ENCODE peak calls at places on chromosome 4, in seven cellular contexts. One of them, this sample, is unnamed.

GRCh38 chr4:80897537-80898303 is 132.8 kb upstream of the BMP3 start:
- DNase-seq in progenitor cell of endocrine pancreas: no peak
- DNase-seq in MCF 10A: peak
- DNase-seq in fibroblast of the aortic adventitia: no peak
- DNase-seq in AG10803: no peak
- DNase-seq in cardiac muscle cell: no peak
- DNase-seq in omental fat pad: no peak
- DNase-seq in this sample: no peak

GRCh38 chr4:78638324-78639172 is 87.0 kb downstream of the ANXA3 start:
- DNase-seq in progenitor cell of endocrine pancreas: no peak
- DNase-seq in MCF 10A: no peak
- DNase-seq in fibroblast of the aortic adventitia: no peak
- DNase-seq in AG10803: no peak
- DNase-seq in cardiac muscle cell: no peak
- DNase-seq in omental fat pad: no peak
- DNase-seq in this sample: peak

GRCh38 chr4:99949034-99949998 is 759 bp downstream of the H2AZ1 start:
- DNase-seq in progenitor cell of endocrine pancreas: peak
- DNase-seq in MCF 10A: peak
- DNase-seq in fibroblast of the aortic adventitia: peak
- DNase-seq in AG10803: peak
- DNase-seq in cardiac muscle cell: peak
- DNase-seq in omental fat pad: peak
- DNase-seq in this sample: peak

GRCh38 chr4:88573995-88574394 is 18.3 kb upstream of the HERC3 start:
- DNase-seq in progenitor cell of endocrine pancreas: no peak
- DNase-seq in MCF 10A: peak
- DNase-seq in fibroblast of the aortic adventitia: peak
- DNase-seq in AG10803: no peak
- DNase-seq in cardiac muscle cell: peak
- DNase-seq in omental fat pad: no peak
- DNase-seq in this sample: no peak

GRCh38 chr4:3781193-3781886 is 15.2 kb downstream of the ADRA2C start:
- DNase-seq in progenitor cell of endocrine pancreas: no peak
- DNase-seq in MCF 10A: no peak
- DNase-seq in fibroblast of the aortic adventitia: no peak
- DNase-seq in AG10803: no peak
- DNase-seq in cardiac muscle cell: no peak
- DNase-seq in omental fat pad: no peak
- DNase-seq in this sample: no peak

GRCh38 chr4:155608231-155608885 is 58.3 kb upstream of the GUCY1A1 start:
- DNase-seq in progenitor cell of endocrine pancreas: no peak
- DNase-seq in MCF 10A: no peak
- DNase-seq in fibroblast of the aortic adventitia: peak
- DNase-seq in AG10803: peak
- DNase-seq in cardiac muscle cell: peak
- DNase-seq in omental fat pad: no peak
- DNase-seq in this sample: no peak

GRCh38 chr4:145099653-145100052 is 1.5 kb downstream of the ABCE1 start:
- DNase-seq in progenitor cell of endocrine pancreas: no peak
- DNase-seq in MCF 10A: peak
- DNase-seq in fibroblast of the aortic adventitia: peak
- DNase-seq in AG10803: peak
- DNase-seq in cardiac muscle cell: peak
- DNase-seq in omental fat pad: no peak
- DNase-seq in this sample: no peak

GRCh38 chr4:81376720-81377119 is 95.0 kb downstream of the RASGEF1B start:
- DNase-seq in progenitor cell of endocrine pancreas: no peak
- DNase-seq in MCF 10A: no peak
- DNase-seq in fibroblast of the aortic adventitia: no peak
- DNase-seq in AG10803: no peak
- DNase-seq in cardiac muscle cell: no peak
- DNase-seq in omental fat pad: no peak
- DNase-seq in this sample: no peak

GRCh38 chr4:1048781-1049590 is 37.6 kb downstream of the FGFRL1 start:
- DNase-seq in progenitor cell of endocrine pancreas: no peak
- DNase-seq in MCF 10A: no peak
- DNase-seq in fibroblast of the aortic adventitia: no peak
- DNase-seq in AG10803: no peak
- DNase-seq in cardiac muscle cell: no peak
- DNase-seq in omental fat pad: no peak
- DNase-seq in this sample: no peak

GRCh38 chr4:153933851-153934688 is 145.2 kb upstream of the SFRP2 start:
- DNase-seq in progenitor cell of endocrine pancreas: no peak
- DNase-seq in MCF 10A: no peak
- DNase-seq in fibroblast of the aortic adventitia: no peak
- DNase-seq in AG10803: peak
- DNase-seq in cardiac muscle cell: no peak
- DNase-seq in omental fat pad: no peak
- DNase-seq in this sample: no peak

GRCh38 chr4:82721819-82722423 is 76.7 kb downstream of the SCD5 start:
- DNase-seq in progenitor cell of endocrine pancreas: no peak
- DNase-seq in MCF 10A: peak
- DNase-seq in fibroblast of the aortic adventitia: peak
- DNase-seq in AG10803: peak
- DNase-seq in cardiac muscle cell: no peak
- DNase-seq in omental fat pad: no peak
- DNase-seq in this sample: peak

GRCh38 chr4:181264908-181265307 is 978.3 kb upstream of the TENM3 start:
- DNase-seq in progenitor cell of endocrine pancreas: no peak
- DNase-seq in MCF 10A: no peak
- DNase-seq in fibroblast of the aortic adventitia: no peak
- DNase-seq in AG10803: no peak
- DNase-seq in cardiac muscle cell: no peak
- DNase-seq in omental fat pad: no peak
- DNase-seq in this sample: no peak

GRCh38 chr4:156591679-156592078 is 379.9 kb downstream of the PDGFC start:
- DNase-seq in progenitor cell of endocrine pancreas: no peak
- DNase-seq in MCF 10A: no peak
- DNase-seq in fibroblast of the aortic adventitia: no peak
- DNase-seq in AG10803: no peak
- DNase-seq in cardiac muscle cell: no peak
- DNase-seq in omental fat pad: no peak
- DNase-seq in this sample: no peak

GRCh38 chr4:172688536-172688935 is 480.1 kb upstream of the GALNT7 start:
- DNase-seq in progenitor cell of endocrine pancreas: no peak
- DNase-seq in MCF 10A: no peak
- DNase-seq in fibroblast of the aortic adventitia: no peak
- DNase-seq in AG10803: no peak
- DNase-seq in cardiac muscle cell: no peak
- DNase-seq in omental fat pad: no peak
- DNase-seq in this sample: no peak

GRCh38 chr4:116361782-116362181 is 723.6 kb downstream of the TRAM1L1 start:
- DNase-seq in progenitor cell of endocrine pancreas: no peak
- DNase-seq in MCF 10A: peak
- DNase-seq in fibroblast of the aortic adventitia: peak
- DNase-seq in AG10803: no peak
- DNase-seq in cardiac muscle cell: no peak
- DNase-seq in omental fat pad: no peak
- DNase-seq in this sample: no peak

GRCh38 chr4:153241970-153242847 is 38.0 kb downstream of the TRIM2 start:
- DNase-seq in progenitor cell of endocrine pancreas: no peak
- DNase-seq in MCF 10A: no peak
- DNase-seq in fibroblast of the aortic adventitia: no peak
- DNase-seq in AG10803: no peak
- DNase-seq in cardiac muscle cell: no peak
- DNase-seq in omental fat pad: no peak
- DNase-seq in this sample: no peak

GRCh38 chr4:4426511-4427477 is 39.9 kb downstream of the NSG1 start:
- DNase-seq in progenitor cell of endocrine pancreas: no peak
- DNase-seq in MCF 10A: no peak
- DNase-seq in fibroblast of the aortic adventitia: no peak
- DNase-seq in AG10803: no peak
- DNase-seq in cardiac muscle cell: no peak
- DNase-seq in omental fat pad: no peak
- DNase-seq in this sample: no peak

GRCh38 chr4:176433983-176434382 is 114.2 kb downstream of the SPCS3 start:
- DNase-seq in progenitor cell of endocrine pancreas: no peak
- DNase-seq in MCF 10A: no peak
- DNase-seq in fibroblast of the aortic adventitia: peak
- DNase-seq in AG10803: no peak
- DNase-seq in cardiac muscle cell: no peak
- DNase-seq in omental fat pad: no peak
- DNase-seq in this sample: no peak
- TF ChIP-seq CTCF in progenitor cell of endocrine pancreas: no peak
- TF ChIP-seq CTCF in MCF 10A: no peak
- TF ChIP-seq CTCF in fibroblast of the aortic adventitia: no peak
- TF ChIP-seq CTCF in AG10803: no peak
- TF ChIP-seq CTCF in cardiac muscle cell: no peak
- TF ChIP-seq CTCF in omental fat pad: no peak
- TF ChIP-seq CTCF in this sample: no peak

DNA sequence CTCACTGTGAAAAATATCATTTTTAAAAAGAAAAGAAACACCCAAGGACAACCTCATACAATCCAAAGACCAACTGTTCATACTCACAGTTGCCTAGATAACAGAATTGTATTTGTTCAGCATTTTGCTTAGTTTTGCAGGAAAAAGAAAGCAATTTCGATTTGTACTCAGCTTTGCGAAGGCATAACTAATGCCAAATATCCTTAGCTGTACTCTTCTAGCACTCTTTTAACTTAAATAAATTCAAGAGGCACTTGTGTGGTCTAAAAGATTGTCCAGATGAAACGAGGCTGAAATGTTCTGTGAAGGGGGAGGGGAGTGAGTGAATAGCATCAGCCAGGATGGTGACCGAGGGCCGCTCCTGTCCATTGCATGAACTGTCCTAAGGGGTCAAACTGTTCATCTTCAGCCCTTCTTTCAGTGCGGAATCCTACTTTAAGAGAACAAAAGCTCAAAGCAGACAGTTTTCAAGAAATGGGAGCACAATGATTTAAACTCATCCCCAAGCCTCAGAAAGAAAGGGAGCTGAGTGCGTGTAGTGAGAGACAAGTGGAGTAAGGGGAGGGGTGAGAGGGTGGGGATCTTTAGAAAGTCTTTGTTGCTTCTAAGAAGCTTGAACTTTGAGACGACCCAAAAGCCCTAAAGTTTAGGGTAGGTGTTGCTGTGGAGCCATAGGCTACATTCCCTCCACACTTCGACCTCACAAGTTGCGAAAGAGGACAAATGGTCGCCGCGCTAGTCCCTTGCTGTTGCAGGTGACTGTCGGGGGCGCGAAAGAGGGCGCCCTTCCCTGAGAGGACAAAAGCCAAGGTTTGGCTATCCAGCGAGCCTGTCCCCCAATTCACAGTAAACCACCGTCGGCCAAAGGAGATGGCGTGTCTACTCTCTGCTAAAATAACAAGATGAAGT is 4.0 kb upstream of the NEUROG2 start:
- DNase-seq in progenitor cell of endocrine pancreas: no peak
- DNase-seq in MCF 10A: no peak
- DNase-seq in fibroblast of the aortic adventitia: no peak
- DNase-seq in AG10803: no peak
- DNase-seq in cardiac muscle cell: no peak
- DNase-seq in omental fat pad: no peak
- DNase-seq in this sample: no peak
- TF ChIP-seq CTCF in progenitor cell of endocrine pancreas: peak
- TF ChIP-seq CTCF in MCF 10A: no peak
- TF ChIP-seq CTCF in fibroblast of the aortic adventitia: no peak
- TF ChIP-seq CTCF in AG10803: no peak
- TF ChIP-seq CTCF in cardiac muscle cell: no peak
- TF ChIP-seq CTCF in omental fat pad: no peak
- TF ChIP-seq CTCF in this sample: peak

GRCh38 chr4:48906283-48907173 is at the start of gene OCIAD2:
- DNase-seq in progenitor cell of endocrine pancreas: peak
- DNase-seq in MCF 10A: peak
- DNase-seq in fibroblast of the aortic adventitia: no peak
- DNase-seq in AG10803: peak
- DNase-seq in cardiac muscle cell: peak
- DNase-seq in omental fat pad: no peak
- DNase-seq in this sample: peak

GRCh38 chr4:48904101-48904500 is 2.5 kb downstream of the OCIAD2 start:
- DNase-seq in progenitor cell of endocrine pancreas: no peak
- DNase-seq in MCF 10A: no peak
- DNase-seq in fibroblast of the aortic adventitia: no peak
- DNase-seq in AG10803: no peak
- DNase-seq in cardiac muscle cell: no peak
- DNase-seq in omental fat pad: no peak
- DNase-seq in this sample: no peak

GRCh38 chr4:48907706-48908477 is 1.3 kb upstream of the OCIAD2 start:
- DNase-seq in progenitor cell of endocrine pancreas: no peak
- DNase-seq in MCF 10A: no peak
- DNase-seq in fibroblast of the aortic adventitia: no peak
- DNase-seq in AG10803: no peak
- DNase-seq in cardiac muscle cell: no peak
- DNase-seq in omental fat pad: no peak
- DNase-seq in this sample: no peak

GRCh38 chr4:48904541-48905142 is 1.9 kb downstream of the OCIAD2 start:
- DNase-seq in progenitor cell of endocrine pancreas: no peak
- DNase-seq in MCF 10A: no peak
- DNase-seq in fibroblast of the aortic adventitia: no peak
- DNase-seq in AG10803: no peak
- DNase-seq in cardiac muscle cell: no peak
- DNase-seq in omental fat pad: no peak
- DNase-seq in this sample: no peak

DNA sequence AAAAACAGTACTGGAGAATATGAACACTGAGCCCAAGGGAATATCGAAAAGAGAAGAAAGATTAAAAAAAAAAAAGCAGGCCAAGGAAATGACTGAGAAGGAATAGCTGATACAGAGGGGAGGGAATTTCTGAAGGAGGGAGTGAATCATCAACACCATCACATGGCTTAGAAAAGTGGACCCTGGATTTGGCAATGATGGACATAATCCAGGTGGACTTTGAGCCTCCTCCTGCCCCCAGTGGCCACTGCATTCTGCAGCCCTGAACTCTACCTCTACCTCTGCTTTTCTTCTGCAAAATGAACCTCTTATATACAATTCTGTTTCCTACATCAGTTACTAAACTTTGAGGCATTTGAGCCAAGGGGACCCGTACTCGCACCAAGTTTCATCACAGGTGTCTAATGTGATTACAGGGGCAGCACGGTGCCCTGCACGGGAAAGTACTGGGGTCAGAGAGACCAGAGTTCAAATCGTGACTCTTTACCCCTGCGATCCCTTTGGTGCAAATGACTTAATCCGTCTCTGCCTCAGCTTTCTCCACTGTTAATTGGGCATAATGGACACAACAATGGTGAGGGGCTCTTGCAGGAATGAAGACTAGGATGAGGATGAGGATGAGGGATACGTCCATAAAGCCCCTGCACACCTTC is 1.1 kb downstream of the OCIAD2 start:
- DNase-seq in progenitor cell of endocrine pancreas: no peak
- DNase-seq in MCF 10A: peak
- DNase-seq in fibroblast of the aortic adventitia: peak
- DNase-seq in AG10803: peak
- DNase-seq in cardiac muscle cell: peak
- DNase-seq in omental fat pad: no peak
- DNase-seq in this sample: no peak
- TF ChIP-seq CTCF in progenitor cell of endocrine pancreas: peak
- TF ChIP-seq CTCF in MCF 10A: no peak
- TF ChIP-seq CTCF in fibroblast of the aortic adventitia: peak
- TF ChIP-seq CTCF in AG10803: peak
- TF ChIP-seq CTCF in cardiac muscle cell: peak
- TF ChIP-seq CTCF in omental fat pad: no peak
- TF ChIP-seq CTCF in this sample: no peak

DNA sequence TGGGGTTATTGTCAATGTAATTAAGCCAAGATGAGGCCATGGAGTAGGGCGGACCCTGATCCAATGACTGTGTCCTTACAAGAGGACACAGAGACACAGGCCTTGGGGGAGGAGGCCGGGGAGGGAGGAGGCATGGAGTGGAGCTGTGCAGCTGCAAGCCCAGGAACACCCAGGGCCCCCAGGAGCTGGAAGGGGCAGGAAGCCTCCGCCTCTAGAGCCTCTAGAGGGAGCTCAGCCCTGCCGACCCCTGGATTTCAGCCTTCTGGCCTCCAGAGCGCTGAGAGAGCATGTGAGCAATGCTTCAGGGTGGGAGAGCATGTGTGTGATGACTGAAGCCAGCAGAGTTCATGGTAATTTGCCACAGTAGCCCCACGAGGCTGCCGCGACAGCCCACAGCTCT is 234.6 kb downstream of the AFAP1 start:
- DNase-seq in progenitor cell of endocrine pancreas: no peak
- DNase-seq in MCF 10A: no peak
- DNase-seq in fibroblast of the aortic adventitia: peak
- DNase-seq in AG10803: no peak
- DNase-seq in cardiac muscle cell: no peak
- DNase-seq in omental fat pad: no peak
- DNase-seq in this sample: no peak
- TF ChIP-seq CTCF in progenitor cell of endocrine pancreas: no peak
- TF ChIP-seq CTCF in MCF 10A: no peak
- TF ChIP-seq CTCF in fibroblast of the aortic adventitia: no peak
- TF ChIP-seq CTCF in AG10803: no peak
- TF ChIP-seq CTCF in cardiac muscle cell: no peak
- TF ChIP-seq CTCF in omental fat pad: no peak
- TF ChIP-seq CTCF in this sample: no peak

This sample was measured in GM13976.